ENCODE peak calls at places on chromosome 1, in five cellular contexts. J is anterior cingulate cortex; Q is EH; D is germinal center; T is stimulated activated CD8-positive, alpha-beta memory T cell treated with anti-CD3 and anti-CD28 coated beads, Interleukin-15, amount 100 ng/mL, for 48 hours. H is an unnamed sample.

GRCh38 chr1:40907899-40908298 is 45.7 kb upstream of the CITED4 start:
- DNase-seq in J (no peak), Q (no peak), D (no peak), T (no peak), H (no peak)

GRCh38 chr1:243917177-243917862 is 67.3 kb upstream of the AKT3 start:
- DNase-seq in J (peak), Q (peak), D (no peak), T (peak), H (peak)

GRCh38 chr1:41280189-41281032 is 38.3 kb upstream of the SCMH1 start:
- DNase-seq in J (peak), Q (peak), D (no peak), T (no peak), H (peak)

GRCh38 chr1:23592209-23592905 is 33.1 kb upstream of the ID3 start:
- DNase-seq in J (no peak), Q (peak), D (no peak), T (no peak), H (no peak)

GRCh38 chr1:16618719-16619118 is 5.4 kb upstream of the NBPF1 start:
- DNase-seq in J (no peak), Q (no peak), D (no peak), T (no peak), H (no peak)

GRCh38 chr1:2529776-2530500 is at the start of gene HES5:
- DNase-seq in J (peak), Q (no peak), D (no peak), T (no peak), H (no peak)

GRCh38 chr1:40679165-40679953 is 12.1 kb upstream of the NFYC start:
- DNase-seq in J (no peak), Q (no peak), D (no peak), T (no peak), H (no peak)

GRCh38 chr1:191851799-191852595 is 306.3 kb upstream of the RGS18 start:
- DNase-seq in J (peak), Q (no peak), D (no peak), T (no peak), H (no peak)

GRCh38 chr1:201982082-201982922 is at the start of gene RNPEP:
- DNase-seq in J (peak), Q (peak), D (peak), T (peak), H (peak)

GRCh38 chr1:54679055-54679643 is 36.5 kb upstream of the TTC4 start:
- DNase-seq in J (no peak), Q (no peak), D (no peak), T (no peak), H (no peak)

H was measured in HFFc6.